ENCODE peak calls at places on chromosome 15, in four cellular contexts. Y, J, C and G are unnamed samples.

GRCh38 chr15:95105229-95105628 is 873.9 kb downstream of the MCTP2 start:
- DNase-seq in Y (no peak), J (no peak), C (no peak), G (no peak)

GRCh38 chr15:94259863-94260262 is 28.5 kb downstream of the MCTP2 start:
- DNase-seq in Y (no peak), C (no peak), J (no peak), G (no peak)

GRCh38 chr15:48897144-48897814 is 19.3 kb downstream of the EID1 start:
- DNase-seq in Y (peak), C (no peak), J (peak), G (no peak)

GRCh38 chr15:96038650-96039049 is 291.9 kb upstream of the NR2F2 start:
- DNase-seq in C (no peak), J (no peak), Y (no peak), G (no peak)

GRCh38 chr15:40054746-40055575 is 16.0 kb upstream of the SRP14 start:
- DNase-seq in Y (peak), C (peak), J (peak), G (no peak)

GRCh38 chr15:84685304-84685703 is 27.3 kb upstream of the NMB start:
- DNase-seq in J (no peak), Y (peak), C (no peak), G (no peak)

GRCh38 chr15:35692256-35692867 is 146.4 kb upstream of the DPH6 start:
- DNase-seq in J (no peak), Y (no peak), C (no peak), G (no peak)

GRCh38 chr15:36323607-36324006 is 255.8 kb upstream of the CDIN1 start:
- DNase-seq in C (no peak), J (no peak), Y (no peak), G (no peak)

GRCh38 chr15:39376371-39376909 is 204.4 kb upstream of the THBS1 start:
- DNase-seq in Y (no peak), J (no peak), C (no peak), G (no peak)

GRCh38 chr15:26729581-26729980 is 43.3 kb downstream of the GABRB3 start:
- DNase-seq in J (no peak), Y (no peak), C (no peak), G (no peak)

GRCh38 chr15:45546789-45547188 is 24.2 kb upstream of the SLC30A4 start:
- DNase-seq in Y (no peak), C (no peak), J (no peak), G (no peak)

GRCh38 chr15:62770752-62771151 is 271.8 kb upstream of the TPM1 start:
- DNase-seq in C (no peak), J (no peak), Y (peak), G (no peak)

GRCh38 chr15:58839485-58839884 is 68.4 kb downstream of the MINDY2 start:
- DNase-seq in Y (peak), C (no peak), J (no peak), G (no peak)

GRCh38 chr15:64070965-64071851 is 22.4 kb downstream of the CIAO2A start:
- DNase-seq in C (no peak), J (no peak), Y (peak), G (no peak)

GRCh38 chr15:64444836-64445235 is 15.5 kb upstream of the ZNF609 start:
- DNase-seq in J (no peak), Y (no peak), C (no peak), G (no peak)

GRCh38 chr15:51837784-51838183 is 8.3 kb downstream of the TMOD3 start:
- DNase-seq in Y (no peak), J (peak), C (no peak), G (no peak)

GRCh38 chr15:70833897-70834765 is 19.8 kb downstream of the LARP6 start:
- DNase-seq in J (no peak), Y (peak), C (no peak), G (no peak)

GRCh38 chr15:71182522-71182921 is 67.3 kb downstream of the THSD4 start:
- DNase-seq in Y (no peak), J (no peak), C (no peak), G (no peak)

GRCh38 chr15:38706956-38707355 is 142.3 kb upstream of the RASGRP1 start:
- DNase-seq in Y (no peak), J (no peak), C (no peak), G (no peak)

GRCh38 chr15:80991446-80991845 is 1.8 kb upstream of the MESD start:
- DNase-seq in Y (peak), C (no peak), J (no peak), G (peak)

GRCh38 chr15:41577863-41578735 is 19.1 kb downstream of the TYRO3 start:
- DNase-seq in Y (no peak), C (no peak), J (no peak), G (no peak)

GRCh38 chr15:59005579-59005978 is 18.1 kb downstream of the RNF111 start:
- DNase-seq in Y (no peak), C (no peak), J (no peak), G (no peak)

GRCh38 chr15:40336129-40337122 is 4.3 kb downstream of the CCDC9B start:
- DNase-seq in J (peak), Y (no peak), C (no peak), G (no peak)

GRCh38 chr15:68372291-68372811 is 59.6 kb downstream of the ITGA11 start:
- DNase-seq in Y (no peak), C (no peak), J (peak), G (no peak)

GRCh38 chr15:63506537-63507035 is 2.2 kb downstream of the USP3 start:
- DNase-seq in C (no peak), Y (no peak), J (no peak), G (no peak)

GRCh38 chr15:92226020-92226612 is 167.6 kb upstream of the ST8SIA2 start:
- DNase-seq in Y (no peak), C (no peak), J (peak), G (no peak)

GRCh38 chr15:70486451-70487379 is 276.6 kb downstream of the UACA start:
- DNase-seq in C (no peak), J (no peak), Y (peak), G (no peak)

GRCh38 chr15:63539517-63539916 is 35.1 kb downstream of the USP3 start:
- DNase-seq in J (no peak), C (no peak), Y (no peak), G (no peak)

GRCh38 chr15:94844533-94845390 is 613.4 kb downstream of the MCTP2 start:
- DNase-seq in J (peak), C (no peak), Y (peak), G (peak)

GRCh38 chr15:100889359-100890058 is 9.9 kb downstream of the ALDH1A3 start:
- DNase-seq in J (no peak), Y (no peak), C (no peak), G (peak)

GRCh38 chr15:56243117-56243773 is 434 bp downstream of the RFX7 start:
- DNase-seq in C (peak), J (peak), Y (peak), G (peak)

GRCh38 chr15:59703979-59704796 is 15.1 kb upstream of the BNIP2 start:
- DNase-seq in C (no peak), J (no peak), Y (no peak), G (no peak)

GRCh38 chr15:74843891-74844299 is 939 bp upstream of the ULK3 start:
- DNase-seq in C (no peak), Y (no peak), J (peak), G (no peak)